ENCODE peak calls at places on chromosomes 2 and 18, in four cellular contexts. H is A673, D is body of pancreas, A is lower lobe of right lung. S is an unnamed sample.
A peak's percentile ranks its signal among the peaks of the same experiment; 100 is the strongest.

GRCh38 chr18:59712311-59712710 is 15.1 kb upstream of the CCBE1 start:
- DNase-seq in H (no peak), D (no peak), A (no peak), S (no peak)

GRCh38 chr2:75548036-75548573 is 12.6 kb downstream of the EVA1A start:
- DNase-seq in H (peak; percentile 60), D (peak; percentile 50), A (no peak), S (no peak)

GRCh38 chr2:66170681-66171234 is 264.2 kb upstream of the MEIS1 start:
- DNase-seq in H (no peak), D (no peak), A (no peak), S (no peak)

GRCh38 chr2:39584283-39584972 is 81.3 kb upstream of the TMEM178A start:
- DNase-seq in H (no peak), D (no peak), A (no peak), S (no peak)

GRCh38 chr2:169761251-169761969 is 27.8 kb downstream of the KLHL23 start:
- DNase-seq in H (no peak), D (no peak), A (no peak), S (no peak)

GRCh38 chr2:214328941-214329340 is 81.9 kb upstream of the VWC2L start:
- DNase-seq in H (no peak), D (no peak), A (no peak), S (no peak)

GRCh38 chr2:2788076-2788475 is 457.0 kb upstream of the MYT1L start:
- DNase-seq in H (peak; percentile 18), D (no peak), A (no peak), S (no peak)

GRCh38 chr2:235044501-235045271 is 92.9 kb downstream of the SH3BP4 start:
- DNase-seq in H (no peak), D (peak; percentile 60), A (no peak), S (no peak)

GRCh38 chr2:240611601-240612210 is 13.6 kb upstream of the GPR35 start:
- DNase-seq in H (no peak), D (peak; percentile 4), A (peak; percentile 49), S (no peak)

GRCh38 chr18:13435596-13436333 is 217.2 kb downstream of the LDLRAD4 start:
- DNase-seq in H (peak; percentile 74), D (no peak), A (no peak), S (no peak)

GRCh38 chr2:180573951-180574350 is 406.5 kb upstream of the UBE2E3 start:
- DNase-seq in H (no peak), D (no peak), A (no peak), S (no peak)

GRCh38 chr2:39696072-39696471 is 30.4 kb downstream of the TMEM178A start:
- DNase-seq in H (peak; percentile 23), D (no peak), A (no peak), S (no peak)

GRCh38 chr2:211086049-211086448 is 529.6 kb downstream of the CPS1 start:
- DNase-seq in H (no peak), D (no peak), A (no peak), S (no peak)

GRCh38 chr2:72794572-72794971 is 31.3 kb downstream of the EXOC6B start:
- DNase-seq in H (peak; percentile 6), D (no peak), A (no peak), S (no peak)

GRCh38 chr2:67625671-67626070 is 228.5 kb downstream of the ETAA1 start:
- DNase-seq in H (no peak), D (no peak), A (no peak), S (no peak)

GRCh38 chr18:49812321-49813070 is 837 bp downstream of the ACAA2 start:
- DNase-seq in H (no peak), D (no peak), A (no peak), S (no peak)

GRCh38 chr2:11717623-11718022 is 28.8 kb upstream of the LPIN1 start:
- DNase-seq in H (no peak), D (no peak), A (no peak), S (no peak)

GRCh38 chr18:62521588-62521987 is 1.2 kb upstream of the ZCCHC2 start:
- DNase-seq in H (no peak), D (no peak), A (no peak), S (no peak)

GRCh38 chr18:68984342-68984741 is 186.5 kb downstream of the CCDC102B start:
- DNase-seq in H (no peak), D (no peak), A (no peak), S (no peak)

GRCh38 chr18:13217971-13218375 is 587 bp upstream of the LDLRAD4 start:
- DNase-seq in H (no peak), D (peak; percentile 27), A (no peak), S (no peak)

GRCh38 chr18:21444465-21445023 is 156.0 kb downstream of the ESCO1 start:
- DNase-seq in H (peak; percentile 55), D (peak; percentile 43), A (no peak), S (no peak)

GRCh38 chr18:6521804-6522418 is 107.2 kb upstream of the L3MBTL4 start:
- DNase-seq in H (peak; percentile 1), D (peak; percentile 61), A (no peak), S (no peak)

GRCh38 chr2:24457730-24458129 is 33.3 kb upstream of the NCOA1 start:
- DNase-seq in H (no peak), D (no peak), A (no peak), S (no peak)

GRCh38 chr2:38947241-38948239 is 57.9 kb downstream of the ARHGEF33 start:
- DNase-seq in H (peak; percentile 83), D (peak; percentile 83), A (peak; percentile 65), S (peak; percentile 35)

GRCh38 chr2:109685453-109685852 is 71.3 kb downstream of the SOWAHC start:
- DNase-seq in H (no peak), D (no peak), A (no peak), S (no peak)

GRCh38 chr18:35158728-35159443 is 81.9 kb upstream of the ZNF397 start:
- DNase-seq in H (no peak), D (no peak), A (no peak), S (no peak)

GRCh38 chr18:78950386-78950785 is 29.2 kb upstream of the SALL3 start:
- DNase-seq in H (no peak), D (no peak), A (no peak), S (no peak)

GRCh38 chr18:48547456-48548403 is 8.9 kb downstream of the CTIF start:
- DNase-seq in H (peak; percentile 78), D (no peak), A (no peak), S (no peak)

GRCh38 chr2:104412384-104412783 is 441.5 kb upstream of the POU3F3 start:
- DNase-seq in H (peak; percentile 44), D (peak; percentile 53), A (no peak), S (no peak)

GRCh38 chr2:5690231-5690630 is 2.0 kb upstream of the SOX11 start:
- DNase-seq in H (no peak), D (no peak), A (no peak), S (no peak)

GRCh38 chr2:120844098-120844738 is 108.5 kb downstream of the GLI2 start:
- DNase-seq in H (no peak), D (no peak), A (no peak), S (no peak)

GRCh38 chr18:12327510-12328178 is 19.6 kb downstream of the TUBB6 start:
- DNase-seq in H (peak; percentile 87), D (peak; percentile 88), A (peak; percentile 88), S (peak; percentile 34)

GRCh38 chr2:173400760-173401159 is 46.1 kb downstream of the CDCA7 start:
- DNase-seq in H (peak; percentile 45), D (no peak), A (no peak), S (no peak)
- H3K27me3 ChIP-seq in H (peaks cover 42% of the 10 kb centered on the region), D (no peaks in the 10 kb centered on the region), A (peaks cover 70% of the 10 kb centered on the region), S (peaks cover 27% of the 10 kb centered on the region)

DNA sequence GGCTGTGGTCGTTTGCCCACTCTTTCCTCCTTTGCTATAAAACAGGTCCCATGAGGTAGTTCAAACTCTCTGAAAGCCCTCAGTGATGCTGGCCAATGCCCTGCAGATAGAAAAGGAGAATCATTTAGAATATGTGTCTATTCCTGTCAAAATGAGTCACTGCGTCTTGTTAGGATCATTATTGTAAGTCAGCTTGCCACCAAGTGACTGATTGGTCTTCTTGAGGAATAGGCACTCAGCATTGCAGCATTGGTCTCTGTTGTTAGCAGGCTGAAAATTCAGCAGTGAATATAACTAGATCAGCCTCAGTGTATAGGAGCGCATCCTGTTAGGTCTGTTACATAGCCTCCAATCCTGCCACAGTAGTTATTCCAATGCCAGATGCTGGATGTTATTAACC is 28.9 kb downstream of the PRKRA start:
- DNase-seq in H (no peak), D (no peak), A (no peak), S (no peak)
- H3K36me3 ChIP-seq in H (peaks cover under 1% of the 10 kb centered on the region), D (no peaks in the 10 kb centered on the region), A (peaks cover 7% of the 10 kb centered on the region), S (no peaks in the 10 kb centered on the region)

DNA sequence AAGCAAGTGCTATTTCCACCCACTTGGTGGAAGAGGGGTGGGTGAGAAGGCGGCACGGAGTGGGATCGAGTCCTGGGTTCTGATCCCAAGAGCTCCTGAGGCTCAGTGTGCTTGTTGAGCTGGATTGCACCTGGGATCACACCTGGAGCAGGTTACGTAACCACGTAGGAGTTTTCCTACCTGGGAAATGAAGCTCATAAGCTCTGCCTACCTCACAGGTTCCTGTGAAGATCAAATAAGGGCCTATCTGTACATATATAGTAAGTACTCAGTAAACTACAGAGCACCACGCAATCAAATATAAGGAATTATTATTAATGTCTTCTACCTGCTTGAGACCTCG is 11.0 kb downstream of the NPC1 start:
- DNase-seq in H (no peak), D (no peak), A (no peak), S (no peak)
- H3K4me1 ChIP-seq in H (peaks cover 11% of the 10 kb centered on the region), D (peaks cover 12% of the 10 kb centered on the region), A (peaks cover 55% of the 10 kb centered on the region), S (peaks cover 50% of the 10 kb centered on the region)

DNA sequence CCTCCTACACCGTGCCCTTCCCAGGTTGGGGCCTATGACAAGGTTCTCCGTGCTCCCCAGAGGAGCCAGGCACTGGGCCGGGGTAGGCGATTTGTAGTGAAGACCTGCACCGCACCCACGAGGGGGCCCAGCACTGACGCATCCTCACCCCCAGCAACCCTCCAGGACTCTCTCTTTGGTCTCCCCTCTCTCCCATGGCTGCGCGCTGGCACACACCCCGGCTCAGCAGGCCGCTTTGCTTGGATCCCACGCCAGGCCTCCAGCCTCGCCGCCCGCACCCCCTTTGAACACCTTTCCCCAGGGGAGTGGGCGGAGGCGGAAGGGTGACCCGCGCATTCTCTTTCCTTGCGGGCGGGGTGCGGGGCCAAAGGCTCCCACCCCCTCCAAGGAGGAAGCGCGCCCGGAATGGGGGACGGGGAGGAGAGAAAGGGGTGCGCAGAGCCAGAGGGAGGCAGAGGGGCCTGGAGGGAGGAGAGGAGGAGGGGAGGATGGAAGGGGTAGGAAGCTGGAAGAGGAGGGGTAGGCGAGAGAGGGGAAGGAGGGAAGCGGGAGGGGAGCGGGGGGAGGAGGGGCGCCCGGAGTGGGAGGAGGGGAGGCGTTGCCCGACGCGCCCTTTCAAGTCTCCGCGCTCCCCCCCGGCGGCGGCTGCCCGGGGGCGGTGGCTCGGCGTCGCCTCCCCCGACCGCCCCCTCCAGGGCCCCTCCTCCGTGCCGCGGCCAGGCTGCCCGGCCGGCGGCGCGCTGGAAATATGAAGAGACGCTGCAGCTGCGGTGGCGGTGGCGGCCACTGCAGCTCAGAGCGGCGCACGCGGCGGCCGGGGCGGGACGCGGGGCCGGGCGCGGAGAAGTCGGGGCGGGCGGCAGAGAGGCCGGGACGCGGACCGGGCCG is at the start of gene APCDD1:
- DNase-seq in H (peak; percentile 93), D (peak; percentile 75), A (peak; percentile 80), S (no peak)
- H3K27me3 ChIP-seq in H (no peaks in the 10 kb centered on the region), D (no peaks in the 10 kb centered on the region), A (peaks cover 4% of the 10 kb centered on the region), S (peaks cover 10% of the 10 kb centered on the region)

DNA sequence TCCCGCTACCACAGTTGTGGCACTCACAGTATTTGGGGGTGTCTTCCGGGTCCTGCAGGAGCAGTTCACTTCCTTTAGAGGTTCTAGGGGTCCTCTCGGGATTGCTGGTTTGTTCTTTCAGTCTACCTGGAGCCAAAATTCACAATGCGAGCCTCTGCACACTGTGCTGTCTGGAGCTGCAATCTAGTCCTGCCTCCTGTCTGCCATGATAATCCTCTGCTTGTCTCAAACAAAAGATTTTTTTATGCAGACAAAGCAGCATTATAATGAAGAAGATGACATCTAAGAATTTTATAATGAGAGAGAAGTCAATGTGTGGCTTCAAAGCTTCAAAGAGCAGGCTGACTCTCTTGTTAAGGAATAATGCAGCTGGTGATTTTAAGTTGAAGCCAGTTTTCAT is 975.1 kb upstream of the GYPC start:
- DNase-seq in H (no peak), D (no peak), A (no peak), S (no peak)
- H3K36me3 ChIP-seq in H (no peaks in the 10 kb centered on the region), D (no peaks in the 10 kb centered on the region), A (no peaks in the 10 kb centered on the region), S (no peaks in the 10 kb centered on the region)

GRCh38 chr2:74532222-74532621 is 2.5 kb downstream of the HTRA2 start:
- DNase-seq in H (peak; percentile 64), D (no peak), A (no peak), S (no peak)
- H3K4me1 ChIP-seq in H (peaks cover 16% of the 10 kb centered on the region), D (peaks cover 27% of the 10 kb centered on the region), A (peaks cover 28% of the 10 kb centered on the region), S (peaks cover 28% of the 10 kb centered on the region)

S was measured in CD8-positive, alpha-beta memory T cell.